ENCODE peak calls at places on chromosome 7, in four cellular contexts. P is transverse colon, L is sigmoid colon, N is left ventricle myocardium inferior. S is an unnamed sample.

GRCh38 chr7:30990316-30991029 is 26.7 kb downstream of the GHRHR start:
- DNase-seq in N (no peak), P (no peak), L (no peak), S (no peak)

GRCh38 chr7:83468251-83468739 is 180.6 kb downstream of the SEMA3E start:
- DNase-seq in L (peak; percentile 68), N (peak; percentile 51), P (peak; percentile 48), S (peak; percentile 82)

GRCh38 chr7:96400001-96400400 is 78.1 kb upstream of the SLC25A13 start:
- DNase-seq in L (no peak), N (no peak), P (no peak), S (no peak)

GRCh38 chr7:42978496-42978895 is 46.3 kb downstream of the MRPL32 start:
- DNase-seq in P (no peak), L (no peak), N (no peak), S (no peak)

GRCh38 chr7:11760372-11760771 is 71.6 kb downstream of the THSD7A start:
- DNase-seq in L (no peak), N (no peak), P (no peak), S (no peak)

GRCh38 chr7:129072410-129073063 is 17.6 kb upstream of the TNPO3 start:
- DNase-seq in L (no peak), N (no peak), P (no peak), S (no peak)

GRCh38 chr7:20577362-20578069 is 38.0 kb upstream of the ABCB5 start:
- DNase-seq in P (no peak), L (no peak), N (no peak), S (no peak)

GRCh38 chr7:111650456-111650999 is 88.2 kb upstream of the IMMP2L start:
- DNase-seq in L (no peak), P (no peak), N (no peak), S (no peak)

GRCh38 chr7:98641646-98642489 is 24.8 kb downstream of the NPTX2 start:
- DNase-seq in P (peak; percentile 61), L (no peak), N (no peak), S (no peak)

GRCh38 chr7:121366852-121367431 is 29.2 kb downstream of the FAM3C start:
- DNase-seq in N (no peak), P (no peak), L (no peak), S (no peak)

GRCh38 chr7:42143605-42144252 is 93.3 kb downstream of the GLI3 start:
- DNase-seq in L (no peak), P (no peak), N (no peak), S (no peak)

GRCh38 chr7:125930848-125931247 is 1001.2 kb upstream of the POT1 start:
- DNase-seq in P (no peak), L (no peak), N (no peak), S (no peak)

GRCh38 chr7:125924037-125924436 is 994.4 kb upstream of the POT1 start:
- DNase-seq in P (no peak), L (no peak), N (no peak), S (no peak)

GRCh38 chr7:125926621-125927020 is 997.0 kb upstream of the POT1 start:
- DNase-seq in L (no peak), N (no peak), P (no peak), S (no peak)

DNA sequence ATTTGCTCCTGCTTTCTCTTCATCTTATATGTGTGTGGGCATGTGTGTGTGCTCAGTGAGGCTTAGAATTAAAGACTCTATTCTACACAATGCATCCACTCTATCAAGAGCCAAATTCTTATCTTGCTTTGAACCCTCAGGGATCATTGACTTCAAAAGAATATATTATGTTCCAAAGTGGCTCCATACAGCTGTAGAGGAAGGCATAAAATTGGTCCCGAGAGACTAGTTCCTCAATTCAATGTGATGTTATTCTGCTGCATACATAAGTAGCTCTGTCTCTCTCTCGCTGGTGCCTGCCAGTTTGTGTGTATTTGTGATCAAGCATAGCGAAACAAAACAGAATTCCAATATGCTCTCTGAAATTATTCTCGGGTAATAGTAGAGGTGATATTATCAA is 997.9 kb upstream of the POT1 start:
- DNase-seq in P (no peak), L (no peak), N (no peak), S (no peak)
- H3K4me3 ChIP-seq in P (no peak overlapping the region), L (no peak overlapping the region), N (no peak overlapping the region), S (no peak overlapping the region)

GRCh38 chr7:126022452-126022851 is 1092.8 kb upstream of the POT1 start:
- DNase-seq in P (no peak), N (no peak), L (no peak), S (no peak)

DNA sequence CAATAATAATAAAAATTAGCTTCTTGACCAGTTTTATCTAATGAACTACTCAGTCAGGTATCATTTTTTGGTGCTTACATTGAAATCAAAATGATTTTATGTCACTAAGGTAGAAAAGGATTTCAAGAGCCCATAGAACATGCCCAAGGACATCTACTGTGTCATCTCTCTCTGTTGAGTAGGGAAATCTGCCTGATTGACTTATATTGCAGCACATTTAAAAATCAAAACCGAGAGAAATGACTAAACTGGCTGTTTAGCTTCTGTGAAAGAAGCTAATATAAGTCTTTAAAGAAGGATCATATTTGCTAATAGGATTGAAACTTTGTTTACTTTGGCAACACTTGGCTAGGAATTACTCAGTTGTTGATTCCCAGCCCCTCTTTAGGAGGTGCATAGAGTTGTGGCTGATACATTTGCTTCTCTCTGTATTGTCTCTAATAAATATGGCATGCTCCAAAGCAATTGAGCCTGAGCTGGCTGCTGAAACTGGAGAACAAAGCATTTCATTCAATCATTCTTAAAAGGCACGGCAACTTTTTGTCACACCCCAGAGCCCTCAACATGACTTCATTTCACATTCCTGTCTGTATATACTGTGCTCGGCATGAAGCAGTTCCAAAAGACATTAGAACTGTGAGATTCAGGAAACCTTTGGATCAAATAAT is 1096.9 kb upstream of the POT1 start:
- DNase-seq in L (no peak), N (no peak), P (no peak), S (no peak)
- H3K4me3 ChIP-seq in L (no peak overlapping the region), N (no peak overlapping the region), P (no peak overlapping the region), S (no peak overlapping the region)

GRCh38 chr7:52708846-52709245 is 326.6 kb upstream of the POM121L12 start:
- DNase-seq in P (no peak), L (no peak), N (no peak), S (no peak)

GRCh38 chr7:52715701-52716100 is 319.7 kb upstream of the POM121L12 start:
- DNase-seq in N (no peak), L (no peak), P (no peak), S (no peak)

GRCh38 chr7:52712938-52713337 is 322.5 kb upstream of the POM121L12 start:
- DNase-seq in N (no peak), P (no peak), L (no peak), S (no peak)

GRCh38 chr7:52711951-52712350 is 323.5 kb upstream of the POM121L12 start:
- DNase-seq in P (no peak), N (no peak), L (no peak), S (no peak)
- H3K4me3 ChIP-seq in P (no peak overlapping the region), N (no peak overlapping the region), L (no peak overlapping the region), S (no peak overlapping the region)

DNA sequence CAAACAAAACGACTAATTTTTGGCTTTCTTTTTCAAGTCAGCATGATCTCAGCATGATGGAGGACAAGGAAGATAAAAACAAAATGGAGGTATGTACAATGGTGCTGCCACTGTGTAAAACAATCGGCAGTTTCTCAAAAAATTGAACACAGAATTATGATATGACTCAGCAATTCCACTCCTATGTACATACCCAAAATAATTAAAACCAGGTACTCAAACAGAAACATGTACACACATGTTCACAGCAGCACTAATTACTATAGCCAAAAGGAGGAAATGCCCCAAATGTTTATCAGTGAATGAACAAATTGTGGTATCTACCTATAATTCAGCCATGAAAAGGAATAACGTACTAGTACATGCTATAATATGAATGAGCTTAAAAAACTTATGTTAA is 29.9 kb downstream of the SNX13 start:
- DNase-seq in P (no peak), N (no peak), L (no peak), S (no peak)
- H3K4me3 ChIP-seq in P (no peak overlapping the region), N (no peak overlapping the region), L (no peak overlapping the region), S (no peak overlapping the region)

DNA sequence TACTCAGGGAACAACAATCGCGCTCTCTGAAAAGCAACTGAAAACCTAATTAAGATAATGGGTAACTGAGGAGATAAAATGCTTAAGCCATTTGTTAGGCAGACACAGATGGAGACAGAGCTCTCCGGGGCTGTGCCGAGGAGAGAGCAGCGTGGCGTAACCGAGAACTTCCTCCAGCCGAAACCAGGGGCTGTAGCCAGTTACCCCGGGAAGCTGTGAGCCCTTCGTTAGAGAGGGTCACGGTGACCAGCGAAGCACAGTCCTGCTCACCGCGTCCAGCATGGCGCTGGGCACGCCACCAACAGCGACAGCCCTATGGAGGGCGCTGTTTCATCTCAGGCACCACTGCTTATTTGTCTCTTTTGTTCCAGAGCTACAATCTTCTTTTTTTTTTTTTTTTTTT is 16.1 kb downstream of the PAPOLB start:
- DNase-seq in P (no peak), N (peak; percentile 45), L (peak; percentile 34), S (no peak)
- H3K4me3 ChIP-seq in P (no peak overlapping the region), N (peak overlapping the region; percentile 29), L (no peak overlapping the region), S (no peak overlapping the region)

DNA sequence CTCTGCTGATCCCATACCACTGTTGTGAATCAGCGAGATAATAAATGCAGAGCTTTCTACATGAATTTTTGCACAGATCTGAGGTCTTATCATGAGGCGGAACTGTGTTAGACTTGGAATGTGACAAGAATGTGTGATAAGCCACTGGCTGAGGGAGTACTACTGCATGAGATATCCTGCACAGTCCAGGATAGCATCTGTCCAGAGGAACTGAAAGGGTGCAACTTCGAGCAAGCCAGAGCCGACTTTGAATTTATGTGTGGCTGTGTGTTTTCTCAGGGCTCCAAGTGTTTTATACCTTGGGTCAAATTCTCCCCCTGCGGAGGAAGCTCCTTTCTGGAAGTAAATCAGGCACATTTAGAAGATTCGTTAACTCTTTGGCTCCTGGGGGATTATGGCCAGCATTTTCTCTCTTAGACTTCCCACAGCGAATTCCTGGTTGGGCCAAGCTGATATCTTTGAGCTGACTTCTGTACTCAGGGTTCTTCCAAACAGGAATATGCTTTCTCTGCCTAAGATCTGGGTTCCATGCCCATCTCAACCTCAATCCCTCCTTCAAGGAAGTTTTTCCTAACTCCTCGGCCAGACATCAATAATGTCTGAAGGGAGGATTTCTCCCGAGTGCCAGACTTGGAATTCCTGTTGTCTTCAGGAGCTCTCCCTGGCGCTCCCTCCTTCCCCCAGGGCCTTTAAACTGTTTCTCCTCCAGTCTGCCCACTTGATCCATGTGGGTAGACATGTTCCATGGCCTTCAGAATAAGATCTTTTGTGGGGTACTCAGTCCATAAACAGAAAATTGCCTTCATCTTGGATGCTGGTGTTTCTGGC is 2.5 kb upstream of the MEST start:
- DNase-seq in L (no peak), N (no peak), P (no peak), S (no peak)
- H3K4me3 ChIP-seq in L (no peak overlapping the region), N (no peak overlapping the region), P (no peak overlapping the region), S (no peak overlapping the region)

DNA sequence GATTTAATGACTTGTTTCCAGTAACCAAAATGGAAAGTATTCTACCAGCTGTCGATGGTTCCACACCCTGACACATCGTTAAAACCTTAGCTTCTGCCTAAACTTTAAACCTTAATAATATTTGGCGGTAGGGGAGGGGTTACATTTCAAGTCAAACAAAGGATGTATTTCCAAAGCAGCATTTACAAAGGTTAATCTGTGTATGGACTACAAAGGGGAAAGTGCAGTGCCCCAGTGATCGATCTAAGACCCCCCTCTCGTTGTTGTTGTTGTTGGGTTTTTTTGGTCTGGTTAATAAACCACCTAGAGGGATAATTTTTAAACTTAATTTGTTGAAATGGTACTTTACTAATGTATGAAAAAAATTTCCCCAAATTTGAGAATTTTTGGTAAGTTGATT is 1.1 kb upstream of the STEAP2 start:
- DNase-seq in L (no peak), P (no peak), N (no peak), S (no peak)
- H3K4me3 ChIP-seq in L (no peak overlapping the region), P (no peak overlapping the region), N (no peak overlapping the region), S (no peak overlapping the region)

GRCh38 chr7:27164381-27165088 is 802 bp downstream of the HOXA9 start:
- DNase-seq in N (peak; percentile 14), P (no peak), L (peak; percentile 87), S (no peak)
- H3K4me3 ChIP-seq in N (peak overlapping the region; percentile 54), P (peak overlapping the region; percentile 58), L (peak overlapping the region; percentile 80), S (peak overlapping the region; percentile 36)

GRCh38 chr7:71026680-71027079 is 105.3 kb upstream of the GALNT17 start:
- DNase-seq in P (no peak), L (no peak), N (no peak), S (no peak)
- H3K4me3 ChIP-seq in P (no peak overlapping the region), L (no peak overlapping the region), N (no peak overlapping the region), S (no peak overlapping the region)